ENCODE peak calls at places on chromosomes 7 and 10, in seven cellular contexts. G, D, B, F, W, V and U are unnamed samples.
A peak's percentile ranks its signal among the peaks of the same experiment; 100 is the strongest.

GRCh38 chr7:149321978-149322541 is 60.1 kb downstream of the ZNF783 start:
- DNase-seq in G (peak; percentile 63), V (no peak), F (no peak), W (peak; percentile 21), B (no peak), D (peak; percentile 49), U (no peak)

GRCh38 chr7:101688183-101688831 is 59.2 kb upstream of the MYL10 start:
- DNase-seq in B (peak; percentile 80), G (peak; percentile 70), D (peak; percentile 73), F (peak; percentile 29), W (peak; percentile 46), V (peak; percentile 91), U (peak; percentile 62)

GRCh38 chr10:101044117-101044516 is 13.1 kb downstream of the SFXN3 start:
- DNase-seq in V (no peak), D (no peak), B (no peak), F (no peak), G (no peak), W (no peak), U (no peak)

GRCh38 chr7:99105756-99106155 is 38.2 kb downstream of the SMURF1 start:
- DNase-seq in B (no peak), D (no peak), G (no peak), V (no peak), F (no peak), W (no peak), U (no peak)

GRCh38 chr7:50497068-50497642 is 47.0 kb upstream of the FIGNL1 start:
- DNase-seq in V (no peak), D (peak; percentile 86), F (no peak), W (peak; percentile 12), B (no peak), G (peak; percentile 87), U (no peak)

GRCh38 chr7:45181991-45182855 is 24.6 kb downstream of the RAMP3 start:
- DNase-seq in B (no peak), V (no peak), W (no peak), F (no peak), G (no peak), D (no peak), U (no peak)

GRCh38 chr7:2757904-2758672 is 70.1 kb downstream of the AMZ1 start:
- DNase-seq in B (peak; percentile 72), V (no peak), G (peak; percentile 91), W (peak; percentile 99), D (peak; percentile 96), F (peak; percentile 44), U (no peak)

GRCh38 chr7:24920702-24921679 is 59.0 kb downstream of the OSBPL3 start:
- DNase-seq in F (no peak), V (no peak), B (no peak), D (no peak), W (no peak), G (peak; percentile 81), U (no peak)

GRCh38 chr7:27774717-27775328 is 34.9 kb downstream of the TAX1BP1 start:
- DNase-seq in G (peak; percentile 52), W (peak; percentile 58), B (no peak), F (peak; percentile 32), V (no peak), D (peak; percentile 70), U (no peak)

GRCh38 chr10:110775406-110775805 is 96.3 kb upstream of the PDCD4 start:
- DNase-seq in V (no peak), G (no peak), F (no peak), W (no peak), B (no peak), D (no peak), U (no peak)

GRCh38 chr10:44960482-44961230 is 1.1 kb downstream of the RASSF4 start:
- DNase-seq in V (peak; percentile 38), W (no peak), D (no peak), B (no peak), G (no peak), F (no peak), U (no peak)

GRCh38 chr10:62424026-62424425 is 49.9 kb downstream of the ZNF365 start:
- DNase-seq in D (no peak), W (no peak), V (no peak), G (peak; percentile 49), F (no peak), B (peak; percentile 5), U (no peak)

GRCh38 chr10:112388548-112388947 is 14.6 kb downstream of the ACSL5 start:
- DNase-seq in W (no peak), D (no peak), B (no peak), V (no peak), G (no peak), F (no peak), U (no peak)

GRCh38 chr10:118216071-118216470 is 126.1 kb downstream of the FAM204A start:
- DNase-seq in G (no peak), B (no peak), F (no peak), V (no peak), W (no peak), D (no peak), U (no peak)

GRCh38 chr10:121088524-121088923 is 237.4 kb downstream of the WDR11 start:
- DNase-seq in F (peak; percentile 22), D (peak; percentile 38), G (peak; percentile 3), B (no peak), V (no peak), W (no peak), U (no peak)

GRCh38 chr10:38600146-38600545 is 506.0 kb downstream of the ZNF37A start:
- DNase-seq in V (no peak), G (no peak), D (no peak), W (no peak), B (no peak), F (no peak), U (no peak)

GRCh38 chr7:1562126-1562525 is 6.1 kb upstream of the TMEM184A start:
- DNase-seq in G (no peak), V (no peak), F (peak; percentile 31), W (no peak), D (no peak), B (no peak), U (no peak)

GRCh38 chr10:7551891-7552731 is 114.7 kb downstream of the ITIH5 start:
- DNase-seq in F (no peak), W (no peak), D (no peak), G (no peak), V (peak; percentile 70), B (peak; percentile 65), U (no peak)

GRCh38 chr7:73367006-73367405 is 39.0 kb downstream of the FKBP6 start:
- DNase-seq in F (no peak), V (no peak), G (no peak), B (peak; percentile 61), D (no peak), W (no peak), U (no peak)

GRCh38 chr7:5619419-5620130 is 161.9 kb downstream of the RNF216 start:
- DNase-seq in F (no peak), B (no peak), G (no peak), W (no peak), V (no peak), D (no peak), U (no peak)

GRCh38 chr7:25031432-25031831 is 51.5 kb upstream of the OSBPL3 start:
- DNase-seq in G (no peak), W (peak; percentile 29), B (no peak), F (no peak), V (no peak), D (no peak), U (no peak)

GRCh38 chr10:79406683-79407396 is 38.6 kb downstream of the ZCCHC24 start:
- DNase-seq in F (no peak), B (peak; percentile 10), D (no peak), W (no peak), V (peak; percentile 39), G (no peak), U (no peak)

GRCh38 chr7:82050134-82050533 is 280.3 kb upstream of the HGF start:
- DNase-seq in V (peak; percentile 27), D (peak; percentile 89), B (peak; percentile 57), F (no peak), W (peak; percentile 91), G (no peak), U (peak; percentile 58)

GRCh38 chr7:16061630-16062029 is 359.7 kb downstream of the CRPPA start:
- DNase-seq in F (no peak), V (no peak), B (no peak), W (no peak), G (no peak), D (no peak), U (no peak)

GRCh38 chr7:157551325-157552070 is 214.7 kb downstream of the DNAJB6 start:
- DNase-seq in B (no peak), F (no peak), D (no peak), G (no peak), V (peak; percentile 25), W (no peak), U (no peak)

GRCh38 chr10:87657370-87657769 is 2.3 kb upstream of the PAPSS2 start:
- DNase-seq in B (no peak), W (peak; percentile 76), D (peak; percentile 86), F (no peak), V (no peak), G (peak; percentile 42), U (no peak)

GRCh38 chr10:131702521-131703356 is 198.1 kb upstream of the PPP2R2D start:
- DNase-seq in V (no peak), B (no peak), G (no peak), F (no peak), W (no peak), D (no peak), U (no peak)

GRCh38 chr10:109977382-109977806 is 30.4 kb upstream of the ADD3 start:
- DNase-seq in D (no peak), W (no peak), G (no peak), F (no peak), B (peak; percentile 66), V (no peak), U (no peak)

GRCh38 chr7:5422324-5423271 is 1.0 kb downstream of the TNRC18 start:
- DNase-seq in V (peak; percentile 58), B (peak; percentile 71), W (peak; percentile 24), G (peak; percentile 58), F (no peak), D (peak; percentile 38), U (no peak)